ENCODE peak calls at places on chromosome 22, in eight cellular contexts. U is uterus; I is stimulated activated CD4-positive, alpha-beta T cell treated with anti-CD3 and anti-CD28 coated beads, Interleukin-1b, Interleukin-23, amount 100 ng/mL, for 4 hours; G is activated CD8-positive, alpha-beta memory T cell treated with anti-CD3 and anti-CD28 coated beads for 1 hour; O is H7; T is Ammon's horn; W is HuH-7.5; N is T-cell. M is an unnamed sample.

GRCh38 chr22:20638143-20638870 is 130.9 kb downstream of the MED15 start:
- DNase-seq in I (no peak), O (peak; percentile 12), T (no peak), U (no peak), W (no peak), N (no peak), G (no peak), M (no peak)

GRCh38 chr22:27258773-27259172 is 542.8 kb downstream of the MN1 start:
- DNase-seq in T (no peak), I (no peak), U (no peak), W (no peak), O (no peak), N (no peak), G (no peak), M (no peak)

GRCh38 chr22:48957987-48958321 is 869.7 kb downstream of the BRD1 start:
- DNase-seq in U (peak; percentile 2), N (no peak), T (no peak), G (no peak), O (peak; percentile 16), W (no peak), I (no peak), M (no peak)

GRCh38 chr22:26852176-26852575 is 194.8 kb downstream of the MIAT start:
- DNase-seq in U (no peak), G (no peak), N (no peak), T (no peak), W (no peak), O (peak; percentile 57), I (no peak), M (no peak)

GRCh38 chr22:26646158-26646557 is 11.2 kb upstream of the MIAT start:
- DNase-seq in O (no peak), G (no peak), I (no peak), U (no peak), N (no peak), W (no peak), T (no peak), M (no peak)

GRCh38 chr22:40621309-40622151 is 15.0 kb downstream of the MRTFA start:
- DNase-seq in O (no peak), U (no peak), W (no peak), T (no peak), N (no peak), G (no peak), I (no peak), M (no peak)

GRCh38 chr22:46165975-46166374 is 15.6 kb downstream of the PPARA start:
- DNase-seq in T (no peak), G (no peak), U (no peak), W (no peak), I (no peak), O (peak; percentile 70), N (no peak), M (no peak)

GRCh38 chr22:46057206-46057605 is 80.2 kb upstream of the WNT7B start:
- DNase-seq in O (no peak), I (no peak), G (no peak), T (no peak), N (no peak), W (no peak), U (peak; percentile 45), M (no peak)

GRCh38 chr22:50041361-50042065 is 16.6 kb downstream of the TTLL8 start:
- DNase-seq in T (no peak), I (no peak), O (peak; percentile 29), G (no peak), N (no peak), W (no peak), U (no peak), M (no peak)

GRCh38 chr22:46537946-46538815 is 761 bp upstream of the CELSR1 start:
- DNase-seq in I (no peak), G (no peak), W (peak; percentile 74), O (peak; percentile 85), U (no peak), N (no peak), T (no peak), M (no peak)

GRCh38 chr22:31099386-31099785 is 8.0 kb downstream of the SELENOM start:
- DNase-seq in N (no peak), O (no peak), G (no peak), W (peak; percentile 21), U (no peak), I (no peak), T (no peak), M (no peak)

GRCh38 chr22:19621372-19622060 is 92.8 kb upstream of the SEPTIN5 start:
- DNase-seq in O (peak; percentile 82), U (no peak), W (no peak), N (no peak), G (no peak), T (no peak), I (no peak), M (no peak)

GRCh38 chr22:50192056-50192824 is 6.5 kb downstream of the TRABD start:
- DNase-seq in O (no peak), T (no peak), N (no peak), I (no peak), W (no peak), G (no peak), U (no peak), M (peak; percentile 79)